ENCODE peak calls at places on chromosome 7, in eight cellular contexts. E is Right ventricle myocardium superior, D is sciatic nerve, G is cardiac muscle cell, T is heart left ventricle, W is amniotic stem cell, L is upper lobe of right lung, F is coronary artery. U is an unnamed sample.

GRCh38 chr7:20307119-20307518 is 23.6 kb upstream of the ITGB8 start:
- DNase-seq in W (no peak), F (no peak), E (no peak), G (no peak), T (no peak), L (no peak), D (no peak), U (no peak)

GRCh38 chr7:47967123-47967522 is 12.3 kb downstream of the HUS1 start:
- DNase-seq in F (no peak), E (no peak), T (peak), W (no peak), G (no peak), L (no peak), D (no peak), U (no peak)

GRCh38 chr7:130982160-130982638 is 248.2 kb upstream of the KLF14 start:
- DNase-seq in L (no peak), E (no peak), F (no peak), W (no peak), D (no peak), T (no peak), G (peak), U (no peak)

GRCh38 chr7:123748171-123748733 is 551 bp downstream of the WASL start:
- DNase-seq in W (no peak), G (peak), E (peak), D (peak), L (peak), T (peak), F (peak), U (no peak)

GRCh38 chr7:98808751-98809460 is 60.9 kb downstream of the TMEM130 start:
- DNase-seq in E (no peak), T (no peak), L (no peak), G (no peak), F (no peak), D (no peak), W (no peak), U (no peak)

GRCh38 chr7:34107306-34107705 is 202.0 kb downstream of the BMPER start:
- DNase-seq in G (no peak), T (no peak), E (no peak), W (no peak), F (no peak), D (no peak), L (no peak), U (peak)

GRCh38 chr7:412731-413356 is 106.8 kb downstream of the PDGFA start:
- DNase-seq in T (peak), F (no peak), W (no peak), D (peak), E (no peak), G (no peak), L (no peak), U (no peak)

GRCh38 chr7:50508471-50508943 is 56.7 kb downstream of the DDC start:
- DNase-seq in T (no peak), F (no peak), E (no peak), L (no peak), W (no peak), D (no peak), G (no peak), U (no peak)

GRCh38 chr7:114070246-114070645 is 151.4 kb upstream of the PPP1R3A start:
- DNase-seq in W (no peak), L (no peak), E (no peak), D (no peak), G (no peak), F (no peak), T (no peak), U (no peak)

GRCh38 chr7:27155816-27156507 is 513 bp downstream of the HOXA7 start:
- DNase-seq in D (peak), W (no peak), L (peak), G (no peak), E (no peak), F (no peak), T (peak), U (no peak)

GRCh38 chr7:115340828-115341227 is 418.9 kb downstream of the MDFIC start:
- DNase-seq in G (no peak), E (no peak), D (no peak), F (no peak), W (peak), L (no peak), T (no peak), U (peak)

GRCh38 chr7:112223310-112223709 is 16.8 kb downstream of the ZNF277 start:
- DNase-seq in F (no peak), G (no peak), W (no peak), T (peak), D (no peak), E (no peak), L (no peak), U (no peak)

GRCh38 chr7:496528-497295 is 22.9 kb downstream of the PDGFA start:
- DNase-seq in L (peak), G (no peak), D (no peak), F (no peak), T (peak), E (peak), W (no peak), U (no peak)

GRCh38 chr7:28996836-28997235 is 38.7 kb upstream of the TRIL start:
- DNase-seq in D (no peak), T (no peak), G (no peak), L (no peak), E (no peak), W (no peak), F (no peak), U (no peak)

GRCh38 chr7:140638311-140638791 is 2.3 kb downstream of the DENND2A start:
- DNase-seq in T (no peak), W (no peak), G (no peak), E (no peak), D (no peak), F (no peak), L (no peak), U (no peak)

GRCh38 chr7:595621-596010 is 76.0 kb upstream of the PDGFA start:
- DNase-seq in G (no peak), T (peak), F (no peak), L (no peak), D (no peak), W (no peak), E (no peak), U (no peak)

GRCh38 chr7:77519672-77520071 is 17.4 kb upstream of the PTPN12 start:
- DNase-seq in E (no peak), L (no peak), G (no peak), W (no peak), T (no peak), F (no peak), D (no peak), U (no peak)

GRCh38 chr7:39958038-39958437 is 8.0 kb downstream of the CDK13 start:
- DNase-seq in D (no peak), W (no peak), F (no peak), G (no peak), T (no peak), E (no peak), L (no peak), U (no peak)

GRCh38 chr7:112777406-112777805 is 12.8 kb downstream of the TMEM168 start:
- DNase-seq in T (no peak), G (no peak), D (no peak), F (no peak), E (no peak), W (no peak), L (no peak), U (no peak)

GRCh38 chr7:138027100-138027499 is 25.2 kb upstream of the CREB3L2 start:
- DNase-seq in D (no peak), F (no peak), L (no peak), G (no peak), E (no peak), W (no peak), T (no peak), U (no peak)

GRCh38 chr7:87347207-87347606 is 1.7 kb downstream of the CROT start:
- DNase-seq in L (no peak), E (no peak), D (no peak), T (no peak), G (no peak), F (no peak), W (no peak), U (no peak)

GRCh38 chr7:149799397-149800168 is 26.2 kb upstream of the ZNF467 start:
- DNase-seq in F (no peak), T (no peak), L (no peak), G (peak), W (no peak), E (peak), D (peak), U (no peak)

GRCh38 chr7:138934861-138935260 is 46.3 kb downstream of the KIAA1549 start:
- DNase-seq in T (no peak), D (no peak), G (no peak), F (peak), L (no peak), E (no peak), W (no peak), U (no peak)

GRCh38 chr7:6476596-6477374 is 29.0 kb upstream of the DAGLB start:
- DNase-seq in L (no peak), W (no peak), D (no peak), T (no peak), F (no peak), G (no peak), E (no peak), U (no peak)

GRCh38 chr7:149180713-149181112 is 14.6 kb upstream of the ZNF282 start:
- DNase-seq in G (no peak), D (no peak), T (no peak), L (no peak), W (no peak), F (no peak), E (no peak), U (no peak)

GRCh38 chr7:30246392-30246791 is 38.0 kb upstream of the ZNRF2 start:
- DNase-seq in E (no peak), D (no peak), G (no peak), F (no peak), W (no peak), T (no peak), L (no peak), U (no peak)

GRCh38 chr7:79317728-79318127 is 135.7 kb downstream of the MAGI2 start:
- DNase-seq in D (no peak), W (peak), E (no peak), L (no peak), G (no peak), T (no peak), F (no peak), U (peak)

GRCh38 chr7:138008588-138009349 is 6.9 kb upstream of the CREB3L2 start:
- DNase-seq in W (no peak), F (no peak), L (no peak), G (peak), D (no peak), E (no peak), T (no peak), U (no peak)

GRCh38 chr7:45681596-45682357 is 107.6 kb downstream of the ADCY1 start:
- DNase-seq in G (no peak), E (no peak), T (no peak), D (peak), L (peak), F (peak), W (no peak), U (no peak)

GRCh38 chr7:30182186-30182585 is 47.4 kb downstream of the MTURN start:
- DNase-seq in D (no peak), L (no peak), E (peak), W (no peak), G (no peak), F (no peak), T (peak), U (no peak)

GRCh38 chr7:75987026-75987804 is 7.2 kb downstream of the TMEM120A start:
- DNase-seq in F (no peak), E (peak), D (no peak), G (no peak), T (peak), W (no peak), L (peak), U (no peak)

GRCh38 chr7:30652951-30653641 is 29.2 kb downstream of the CRHR2 start:
- DNase-seq in L (peak), T (no peak), F (no peak), E (no peak), W (no peak), G (peak), D (no peak), U (no peak)

GRCh38 chr7:36615877-36616276 is 108.4 kb downstream of the AOAH start:
- DNase-seq in F (no peak), T (no peak), E (no peak), L (no peak), W (no peak), G (no peak), D (no peak), U (no peak)

GRCh38 chr7:157715071-157715937 is 378.5 kb downstream of the DNAJB6 start:
- DNase-seq in T (no peak), F (no peak), E (no peak), G (no peak), W (no peak), L (no peak), D (peak), U (no peak)

GRCh38 chr7:154871483-154871882 is 131.4 kb downstream of the PAXIP1 start:
- DNase-seq in F (no peak), D (no peak), T (no peak), L (peak), W (no peak), G (no peak), E (no peak), U (no peak)

GRCh38 chr7:107891619-107892366 is 810 bp downstream of the DLD start:
- DNase-seq in W (no peak), D (no peak), G (no peak), L (no peak), E (no peak), F (no peak), T (no peak), U (no peak)